ENCODE peak calls at places on chromosomes 11 and 22, in nine cellular contexts. J is tibial nerve; W is effector memory CD4-positive, alpha-beta T cell; I is neuronal stem cell; R is thyroid gland; L is AG10803; Z is mesenchymal stem cell; H is CD4-positive, CD25-positive, alpha-beta regulatory T cell; U is choroid plexus epithelial cell. X is an unnamed sample.

GRCh38 chr22:37482244-37482643 is 3.9 kb downstream of the MFNG start:
- DNase-seq in H (no peak), J (no peak), L (no peak), R (no peak), I (no peak), W (no peak), U (no peak), Z (no peak), X (no peak)

GRCh38 chr11:45472713-45473317 is 186.7 kb upstream of the SYT13 start:
- DNase-seq in Z (no peak), W (no peak), H (no peak), L (no peak), U (no peak), J (no peak), R (no peak), I (no peak), X (no peak)

GRCh38 chr11:75474878-75475766 is 42.1 kb upstream of the KLHL35 start:
- DNase-seq in Z (peak; percentile 76), L (peak; percentile 48), J (peak; percentile 55), R (peak; percentile 35), I (no peak), U (peak; percentile 82), W (peak; percentile 40), H (peak; percentile 87), X (no peak)

GRCh38 chr11:1394936-1395772 is 5.4 kb downstream of the BRSK2 start:
- DNase-seq in H (no peak), U (no peak), J (no peak), R (no peak), W (no peak), I (no peak), L (no peak), Z (no peak), X (no peak)

GRCh38 chr11:97890466-97890865 is 1130.3 kb upstream of the CNTN5 start:
- DNase-seq in R (no peak), U (no peak), J (no peak), Z (no peak), I (no peak), L (no peak), H (no peak), W (no peak), X (no peak)

GRCh38 chr11:75342966-75343870 is 8.2 kb downstream of the ARRB1 start:
- DNase-seq in I (no peak), R (no peak), W (no peak), U (no peak), L (no peak), Z (peak; percentile 73), J (no peak), H (no peak), X (no peak)

GRCh38 chr22:28822930-28823481 is 22.6 kb upstream of the XBP1 start:
- DNase-seq in R (peak; percentile 83), W (no peak), I (peak; percentile 37), U (no peak), J (no peak), H (peak; percentile 81), Z (no peak), L (no peak), X (peak; percentile 63)

GRCh38 chr11:118917488-118918127 is 8.1 kb downstream of the BCL9L start:
- DNase-seq in L (peak; percentile 95), I (no peak), R (peak; percentile 57), U (peak; percentile 93), H (peak; percentile 68), J (peak; percentile 81), Z (peak; percentile 96), W (peak; percentile 61), X (no peak)

GRCh38 chr11:71156301-71156700 is 96.1 kb downstream of the SHANK2 start:
- DNase-seq in W (no peak), R (no peak), J (no peak), L (no peak), H (no peak), U (no peak), I (no peak), Z (no peak), X (no peak)

GRCh38 chr22:36758792-36759271 is 17.1 kb downstream of the IFT27 start:
- DNase-seq in J (no peak), L (no peak), U (no peak), I (no peak), Z (no peak), H (no peak), R (no peak), W (no peak), X (no peak)

GRCh38 chr11:128859563-128860441 is 7.3 kb downstream of the KCNJ1 start:
- DNase-seq in R (peak; percentile 89), I (peak; percentile 69), J (peak; percentile 63), W (peak; percentile 62), Z (peak; percentile 62), L (peak; percentile 9), H (peak; percentile 81), U (peak; percentile 68), X (peak; percentile 85)

GRCh38 chr22:43923631-43924548 is at the start of gene PNPLA3:
- DNase-seq in Z (peak; percentile 92), U (peak; percentile 90), R (peak; percentile 87), J (peak; percentile 84), H (peak; percentile 53), L (peak; percentile 80), I (peak; percentile 91), W (peak; percentile 62), X (peak; percentile 78)

GRCh38 chr11:13262096-13262495 is 15.5 kb upstream of the BMAL1 start:
- DNase-seq in Z (no peak), J (no peak), U (no peak), R (no peak), W (no peak), L (peak; percentile 54), H (no peak), I (no peak), X (no peak)

GRCh38 chr22:44305888-44306287 is 6.9 kb downstream of the SHISAL1 start:
- DNase-seq in J (peak; percentile 32), L (peak; percentile 49), Z (no peak), W (no peak), H (no peak), R (no peak), U (no peak), I (no peak), X (no peak)

GRCh38 chr11:28673687-28674431 is 565.7 kb downstream of the METTL15 start:
- DNase-seq in L (peak; percentile 96), R (no peak), Z (no peak), W (no peak), H (no peak), I (no peak), U (no peak), J (no peak), X (no peak)

GRCh38 chr11:2932850-2933251 is 3.6 kb upstream of the PHLDA2 start:
- DNase-seq in W (no peak), L (peak; percentile 39), J (no peak), H (no peak), R (no peak), Z (peak; percentile 71), I (no peak), U (peak; percentile 70), X (no peak)
- H3K4me3 ChIP-seq in W (no peak overlapping the region), L (no peak overlapping the region), J (no peak overlapping the region), H (no peak overlapping the region), R (no peak overlapping the region), Z (peak overlapping the region; percentile 37), I (no peak overlapping the region), U (no peak overlapping the region), X (no peak overlapping the region)

GRCh38 chr11:121665211-121665838 is 212.6 kb upstream of the SORL1-AS1 start:
- DNase-seq in W (no peak), Z (no peak), J (no peak), R (no peak), U (no peak), H (no peak), L (no peak), I (no peak), X (no peak)

GRCh38 chr11:121672630-121673487 is 220.1 kb upstream of the SORL1-AS1 start:
- DNase-seq in H (no peak), R (peak; percentile 18), L (peak; percentile 76), J (peak; percentile 4), W (no peak), U (no peak), I (no peak), Z (no peak), X (no peak)

GRCh38 chr11:121669422-121669821 is 216.7 kb upstream of the SORL1-AS1 start:
- DNase-seq in H (no peak), W (no peak), J (no peak), L (no peak), Z (no peak), U (no peak), R (no peak), I (no peak), X (no peak)

GRCh38 chr11:121671276-121672168 is 218.8 kb upstream of the SORL1-AS1 start:
- DNase-seq in U (peak; percentile 77), I (no peak), H (no peak), L (peak; percentile 9), R (peak; percentile 68), W (no peak), J (no peak), Z (no peak), X (no peak)

DNA sequence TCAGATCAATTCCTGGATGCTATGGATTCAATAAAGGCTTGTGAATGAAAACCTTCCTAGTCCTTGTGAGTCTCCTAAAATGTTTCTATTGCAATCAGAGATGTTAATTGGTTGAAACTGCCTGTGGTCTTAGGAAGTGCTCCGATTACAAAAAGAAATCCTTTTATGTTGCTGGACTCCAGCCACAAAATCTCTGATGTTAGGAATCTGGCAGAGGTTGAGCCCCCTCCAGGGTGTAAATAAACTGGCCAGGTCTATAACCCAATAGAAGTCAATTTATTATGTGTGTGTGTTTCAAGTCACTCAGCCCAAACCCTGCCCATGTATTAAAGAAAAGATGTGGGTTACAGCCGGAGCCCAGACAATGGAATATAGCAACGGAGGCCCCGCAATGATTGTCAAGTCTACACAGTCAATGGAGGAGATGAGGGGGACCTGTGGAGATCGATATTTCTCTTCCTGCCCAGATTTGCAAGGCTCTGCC is 218.1 kb upstream of the SORL1-AS1 start:
- DNase-seq in W (no peak), R (no peak), J (no peak), U (peak; percentile 49), H (no peak), Z (no peak), I (no peak), L (no peak), X (no peak)
- H3K4me3 ChIP-seq in W (no peak overlapping the region), R (no peak overlapping the region), J (no peak overlapping the region), U (no peak overlapping the region), H (no peak overlapping the region), Z (no peak overlapping the region), I (no peak overlapping the region), L (no peak overlapping the region), X (no peak overlapping the region)

GRCh38 chr11:69965821-69966582 is 112.1 kb upstream of the ANO1 start:
- DNase-seq in Z (no peak), H (no peak), I (no peak), R (no peak), W (no peak), L (no peak), J (no peak), U (no peak), X (no peak)
- H3K4me3 ChIP-seq in Z (no peak overlapping the region), H (no peak overlapping the region), I (no peak overlapping the region), R (no peak overlapping the region), W (no peak overlapping the region), L (no peak overlapping the region), J (no peak overlapping the region), U (no peak overlapping the region), X (no peak overlapping the region)

DNA sequence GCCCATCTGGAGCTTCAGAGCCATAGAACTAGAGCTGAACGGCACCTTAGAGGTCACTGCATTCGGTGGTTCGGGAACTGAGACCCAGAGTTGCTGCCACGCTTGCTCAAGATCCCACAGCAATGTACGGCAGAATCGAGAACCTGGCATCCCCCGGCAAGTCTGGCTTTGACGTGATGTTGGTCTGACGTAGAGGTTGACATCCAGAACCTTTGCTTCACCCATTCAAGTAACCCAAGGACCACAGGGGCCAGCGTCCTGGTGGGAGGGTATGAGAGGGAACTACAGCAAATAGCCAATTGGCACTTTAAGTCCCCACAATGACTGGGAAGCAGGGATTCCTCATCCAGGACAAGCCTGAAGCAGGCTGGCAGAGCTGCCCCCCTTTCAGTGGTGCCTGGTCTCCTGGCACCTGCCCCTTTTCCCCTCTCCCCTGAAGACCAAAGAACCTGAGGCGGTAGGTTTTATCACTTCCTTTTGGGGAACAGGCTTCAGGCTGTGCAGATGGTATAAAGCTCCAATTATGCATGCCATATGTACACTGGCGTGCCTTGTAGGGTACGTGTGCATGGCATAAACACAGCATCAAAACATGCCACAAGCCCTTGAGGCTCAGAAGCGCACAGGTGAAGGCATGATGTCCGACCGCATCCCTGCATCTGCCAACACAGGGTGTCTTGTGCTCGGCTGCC is 15.3 kb upstream of the TEF start:
- DNase-seq in U (no peak), J (no peak), L (no peak), R (no peak), W (no peak), Z (no peak), H (no peak), I (no peak), X (no peak)
- H3K4me3 ChIP-seq in U (no peak overlapping the region), J (peak overlapping the region; percentile 40), L (peak overlapping the region; percentile 10), R (no peak overlapping the region), W (no peak overlapping the region), Z (no peak overlapping the region), H (no peak overlapping the region), I (no peak overlapping the region), X (no peak overlapping the region)

X was measured in HAP-1.